ENCODE peak calls at places on chromosomes 16 and 17, in four cellular contexts. Y is GM23248, Q is astrocyte, I is ascending aorta. M is an unnamed sample.

GRCh38 chr17:288802-289356 is 63.7 kb downstream of the RPH3AL start:
- DNase-seq in Y (no peak), Q (no peak), I (peak; percentile 38), M (no peak)

GRCh38 chr16:27920391-27920891 is 143.1 kb downstream of the GSG1L start:
- DNase-seq in Y (peak; percentile 15), Q (no peak), I (no peak), M (peak; percentile 78)

GRCh38 chr17:76873856-76874255 is 5.7 kb downstream of the MGAT5B start:
- DNase-seq in Y (peak; percentile 70), Q (peak; percentile 55), I (no peak), M (no peak)

GRCh38 chr17:7703584-7704574 is 1.1 kb upstream of the EFNB3 start:
- DNase-seq in Y (peak; percentile 84), Q (peak; percentile 26), I (no peak), M (peak; percentile 94)

GRCh38 chr17:71760062-71760720 is 360.6 kb upstream of the SOX9 start:
- DNase-seq in Y (peak; percentile 43), Q (peak; percentile 78), I (no peak), M (no peak)

GRCh38 chr17:33200587-33200986 is 92.5 kb downstream of the ASIC2 start:
- DNase-seq in Y (peak; percentile 28), Q (peak; percentile 33), I (no peak), M (no peak)

GRCh38 chr17:1929896-1930750 is 95.0 kb downstream of the RTN4RL1 start:
- DNase-seq in Y (no peak), Q (no peak), I (no peak), M (no peak)

GRCh38 chr17:13078591-13078990 is 60.8 kb upstream of the ELAC2 start:
- DNase-seq in Y (no peak), Q (no peak), I (no peak), M (no peak)

GRCh38 chr17:31424944-31425582 is 33.6 kb downstream of the RAB11FIP4 start:
- DNase-seq in Y (no peak), Q (peak; percentile 17), I (no peak), M (no peak)
- H3K4me3 ChIP-seq in Y (no peak overlapping the region), Q (no peak overlapping the region), I (no peak overlapping the region), M (no peak overlapping the region)

DNA sequence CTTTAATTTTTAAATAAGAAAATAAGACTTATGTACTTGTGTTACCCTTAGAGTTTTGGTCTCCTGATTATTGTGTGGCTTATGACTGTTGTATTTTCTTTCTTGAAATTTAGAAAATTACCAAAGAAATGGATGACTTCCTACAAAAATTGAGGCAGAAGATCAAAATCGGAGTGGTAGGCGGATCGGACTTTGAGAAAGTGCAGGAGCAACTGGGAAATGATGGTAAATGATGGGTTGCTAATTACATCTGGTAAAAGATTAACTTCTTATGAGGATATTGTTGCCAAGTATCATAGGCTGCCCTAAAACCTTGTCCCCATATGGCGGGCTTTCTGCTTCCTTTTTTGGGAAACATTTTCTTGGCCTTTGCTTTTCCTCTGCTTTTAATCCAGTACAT is 4.0 kb downstream of the PMM2 start:
- DNase-seq in Y (no peak), Q (no peak), I (no peak), M (no peak)
- H3K36me3 ChIP-seq in Y (peaks cover 50% of the 10 kb centered on the region), Q (peaks cover 52% of the 10 kb centered on the region), I (peaks cover 53% of the 10 kb centered on the region), M (peaks cover 26% of the 10 kb centered on the region)

DNA sequence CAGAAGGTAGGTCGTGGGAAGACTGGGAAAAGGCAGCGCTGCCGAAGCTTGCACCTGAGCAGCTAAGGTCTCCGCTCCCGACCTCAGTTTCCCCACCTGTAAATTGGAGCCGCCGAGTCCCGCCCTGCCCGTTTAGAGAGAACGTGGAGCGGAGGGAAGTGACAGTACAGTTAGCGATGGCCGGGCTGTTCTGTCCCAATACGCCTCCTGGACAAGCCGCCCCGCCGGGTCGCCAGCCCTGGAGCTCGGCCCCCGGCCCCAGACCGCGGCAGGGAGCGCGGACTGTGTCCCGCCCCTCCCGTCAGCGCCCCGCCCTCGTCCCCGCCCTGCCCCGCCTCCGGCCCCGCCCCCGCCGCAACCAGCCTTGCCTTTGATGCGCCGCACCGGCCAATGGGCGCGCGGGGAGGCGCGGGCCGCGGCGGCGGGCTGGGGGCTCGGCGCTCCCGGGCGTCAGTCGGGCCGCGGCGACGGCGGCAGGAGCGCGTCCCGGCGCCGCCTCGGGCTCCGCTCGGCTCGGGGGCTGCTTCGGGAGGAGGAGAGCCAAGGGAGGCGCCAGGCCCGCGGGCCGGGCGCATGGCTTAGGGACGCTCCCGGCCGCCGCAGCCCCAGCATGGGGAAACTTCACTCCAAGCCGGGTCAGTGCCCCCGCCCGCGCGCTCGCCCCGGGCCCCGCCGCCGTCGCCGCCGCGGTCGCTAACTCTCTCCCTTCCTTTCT is at the start of gene NKD1:
- DNase-seq in Y (peak; percentile 75), Q (peak; percentile 10), I (peak; percentile 86), M (peak; percentile 98)
- H3K27me3 ChIP-seq in Y (peaks cover 80% of the 10 kb centered on the region), Q (peaks cover 33% of the 10 kb centered on the region), I (no peaks in the 10 kb centered on the region), M (peaks cover 28% of the 10 kb centered on the region)

GRCh38 chr16:66746048-66746447 is 5.4 kb downstream of the DYNC1LI2 start:
- DNase-seq in Y (no peak), Q (no peak), I (no peak), M (no peak)

GRCh38 chr16:66751135-66751991 is at the start of gene DYNC1LI2:
- DNase-seq in Y (peak; percentile 92), Q (peak; percentile 34), I (peak; percentile 88), M (peak; percentile 98)

GRCh38 chr16:66750279-66751134 is 902 bp downstream of the DYNC1LI2 start:
- DNase-seq in Y (peak; percentile 37), Q (no peak), I (no peak), M (no peak)

GRCh38 chr16:66742409-66742808 is 9.0 kb downstream of the DYNC1LI2 start:
- DNase-seq in Y (no peak), Q (peak; percentile 37), I (no peak), M (no peak)

GRCh38 chr16:66746682-66747081 is 4.7 kb downstream of the DYNC1LI2 start:
- DNase-seq in Y (peak; percentile 30), Q (peak; percentile 60), I (no peak), M (no peak)
- H3K4me3 ChIP-seq in Y (no peak overlapping the region), Q (no peak overlapping the region), I (no peak overlapping the region), M (no peak overlapping the region)

DNA sequence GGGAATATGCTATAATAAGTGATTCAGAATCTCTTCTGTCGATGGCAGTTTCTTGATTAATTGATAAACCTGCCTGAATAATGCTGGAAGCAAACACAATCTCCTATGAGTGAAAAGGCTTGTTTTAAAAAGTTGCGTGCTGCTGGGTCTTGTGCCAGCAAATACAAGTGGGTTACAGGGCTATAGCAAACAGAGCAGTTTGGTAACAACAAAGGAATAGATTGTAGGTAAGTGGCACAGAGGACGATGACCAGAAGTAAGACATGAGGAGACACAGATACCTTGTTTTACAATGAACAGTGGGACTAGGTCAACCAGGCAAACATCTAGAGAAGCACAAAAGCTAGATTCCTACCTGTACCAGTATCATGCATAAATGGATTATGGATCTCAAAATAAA is 23.7 kb upstream of the FAAP100 start:
- DNase-seq in Y (no peak), Q (no peak), I (no peak), M (no peak)
- H3K36me3 ChIP-seq in Y (peaks cover 17% of the 10 kb centered on the region), Q (peaks cover 13% of the 10 kb centered on the region), I (peaks cover 46% of the 10 kb centered on the region), M (peaks cover 27% of the 10 kb centered on the region)

GRCh38 chr17:27912989-27913388 is 19.8 kb upstream of the LYRM9 start:
- DNase-seq in Y (peak; percentile 10), Q (no peak), I (no peak), M (no peak)

GRCh38 chr17:27915715-27916114 is 22.6 kb upstream of the LYRM9 start:
- DNase-seq in Y (no peak), Q (no peak), I (no peak), M (peak; percentile 54)

GRCh38 chr17:27917000-27917399 is 23.8 kb upstream of the LYRM9 start:
- DNase-seq in Y (no peak), Q (no peak), I (no peak), M (no peak)

GRCh38 chr17:27918498-27918897 is 25.3 kb upstream of the LYRM9 start:
- DNase-seq in Y (no peak), Q (no peak), I (no peak), M (no peak)

DNA sequence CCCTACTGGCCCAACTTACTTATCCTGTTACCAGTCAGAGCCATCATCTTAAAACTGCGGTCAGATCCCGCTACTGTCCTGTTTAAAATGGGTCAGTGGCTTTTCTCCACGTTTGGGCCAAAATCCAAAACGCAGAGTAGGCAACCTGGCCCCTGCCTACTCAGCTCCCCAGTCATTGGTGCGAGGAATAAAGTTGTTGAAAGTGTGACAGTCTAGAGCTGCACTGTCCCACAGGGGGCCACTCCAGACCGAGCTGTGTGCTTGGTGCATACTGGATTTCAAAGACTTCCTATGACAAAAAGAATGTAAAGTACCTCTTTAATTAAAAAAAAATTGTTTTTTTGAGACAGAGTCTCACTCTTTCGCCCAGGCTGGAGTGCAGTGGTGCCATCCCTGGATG is 21.2 kb upstream of the LYRM9 start:
- DNase-seq in Y (no peak), Q (no peak), I (no peak), M (no peak)
- H3K27me3 ChIP-seq in Y (no peaks in the 10 kb centered on the region), Q (no peaks in the 10 kb centered on the region), I (no peaks in the 10 kb centered on the region), M (peaks cover 62% of the 10 kb centered on the region)

GRCh38 chr16:695355-696089 is 5.3 kb upstream of the WDR24 start:
- DNase-seq in Y (peak; percentile 58), Q (no peak), I (no peak), M (peak; percentile 84)

GRCh38 chr16:693364-693763 is 3.2 kb upstream of the WDR24 start:
- DNase-seq in Y (no peak), Q (no peak), I (no peak), M (no peak)

GRCh38 chr16:693766-694165 is 3.6 kb upstream of the WDR24 start:
- DNase-seq in Y (no peak), Q (no peak), I (no peak), M (peak; percentile 84)

GRCh38 chr16:694187-694862 is 4.1 kb upstream of the WDR24 start:
- DNase-seq in Y (no peak), Q (no peak), I (no peak), M (peak; percentile 90)

GRCh38 chr16:694863-695354 is 4.7 kb upstream of the WDR24 start:
- DNase-seq in Y (no peak), Q (no peak), I (no peak), M (peak; percentile 98)
- H3K4me3 ChIP-seq in Y (no peak overlapping the region), Q (no peak overlapping the region), I (peak overlapping the region; percentile 45), M (peak overlapping the region; percentile 53)

GRCh38 chr17:17154981-17155380 is 51.2 kb downstream of the PLD6 start:
- DNase-seq in Y (no peak), Q (no peak), I (no peak), M (no peak)
- H3K36me3 ChIP-seq in Y (peaks cover 34% of the 10 kb centered on the region), Q (peaks cover 35% of the 10 kb centered on the region), I (peaks cover 84% of the 10 kb centered on the region), M (peaks cover 29% of the 10 kb centered on the region)

DNA sequence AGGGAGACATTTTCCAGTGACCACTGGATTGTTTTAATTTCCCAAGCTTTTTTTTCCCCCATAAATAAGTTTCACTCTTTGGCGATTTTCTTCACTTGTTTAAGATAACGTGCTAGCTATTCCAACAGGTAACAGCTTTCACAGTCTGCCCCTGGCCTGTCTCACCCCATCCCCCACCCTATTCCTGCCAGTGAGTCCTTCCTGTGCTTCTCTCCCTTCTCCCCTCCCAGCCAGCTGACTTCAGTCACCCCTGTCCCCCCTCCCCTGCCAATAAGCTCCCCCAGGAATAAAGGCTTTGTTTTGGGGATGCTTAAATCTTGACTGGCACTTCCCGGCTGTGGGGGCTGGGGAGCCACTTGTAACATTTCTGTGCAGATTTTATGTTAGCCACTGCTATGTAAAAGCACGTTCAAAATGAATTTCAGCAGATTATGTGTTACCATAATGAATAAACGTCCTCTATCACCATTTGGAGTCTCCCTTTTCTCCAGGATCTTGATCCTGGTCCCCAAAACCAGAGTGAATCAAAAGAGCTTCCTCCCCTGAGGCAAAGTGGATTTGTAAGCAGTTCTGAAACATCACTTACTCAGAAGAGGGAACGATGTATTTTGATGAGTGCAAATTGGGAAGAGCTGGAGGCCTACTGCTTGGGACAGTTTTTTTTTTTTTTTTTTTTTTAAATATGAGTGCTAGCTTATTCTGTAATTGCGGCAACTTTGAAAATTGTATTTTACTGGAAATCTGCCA is 58.2 kb downstream of the IGF2BP1 start:
- DNase-seq in Y (no peak), Q (no peak), I (no peak), M (peak; percentile 69)
- H3K27me3 ChIP-seq in Y (no peaks in the 10 kb centered on the region), Q (no peaks in the 10 kb centered on the region), I (no peaks in the 10 kb centered on the region), M (no peaks in the 10 kb centered on the region)